ENCODE peak calls at places on chromosomes 16 and 17, in ten cellular contexts. One of them, this sample, is unnamed.

GRCh38 chr17:64028874-64029464 is 8.5 kb upstream of the ICAM2 start:
- DNase-seq in HFFc6: peak; percentile 58
- DNase-seq in mucosa of descending colon: peak; percentile 90
- DNase-seq in prostate gland: peak; percentile 26
- DNase-seq in colonic mucosa: peak; percentile 72
- DNase-seq in CD8-positive, alpha-beta T cell: peak; percentile 62
- DNase-seq in cardiac fibroblast: peak; percentile 76
- DNase-seq in GM23338: peak; percentile 82
- DNase-seq in cardiac muscle cell: peak; percentile 70
- DNase-seq in ascending aorta: no peak
- DNase-seq in this sample: peak; percentile 41

GRCh38 chr16:47065766-47066688 is 77.7 kb downstream of the NETO2 start:
- DNase-seq in HFFc6: no peak
- DNase-seq in mucosa of descending colon: no peak
- DNase-seq in prostate gland: no peak
- DNase-seq in colonic mucosa: no peak
- DNase-seq in CD8-positive, alpha-beta T cell: no peak
- DNase-seq in cardiac fibroblast: no peak
- DNase-seq in GM23338: no peak
- DNase-seq in cardiac muscle cell: no peak
- DNase-seq in ascending aorta: no peak
- DNase-seq in this sample: no peak

GRCh38 chr16:50280932-50281331 is 14.6 kb downstream of the ADCY7 start:
- DNase-seq in HFFc6: no peak
- DNase-seq in mucosa of descending colon: no peak
- DNase-seq in prostate gland: no peak
- DNase-seq in colonic mucosa: no peak
- DNase-seq in CD8-positive, alpha-beta T cell: no peak
- DNase-seq in cardiac fibroblast: no peak
- DNase-seq in GM23338: no peak
- DNase-seq in cardiac muscle cell: no peak
- DNase-seq in ascending aorta: no peak
- DNase-seq in this sample: no peak

GRCh38 chr17:78725448-78726021 is 56.5 kb downstream of the CYTH1 start:
- DNase-seq in HFFc6: no peak
- DNase-seq in mucosa of descending colon: no peak
- DNase-seq in prostate gland: no peak
- DNase-seq in colonic mucosa: no peak
- DNase-seq in CD8-positive, alpha-beta T cell: no peak
- DNase-seq in cardiac fibroblast: no peak
- DNase-seq in GM23338: no peak
- DNase-seq in cardiac muscle cell: no peak
- DNase-seq in ascending aorta: no peak
- DNase-seq in this sample: no peak

GRCh38 chr17:30476726-30477082 is 504 bp upstream of the GOSR1 start:
- DNase-seq in HFFc6: no peak
- DNase-seq in mucosa of descending colon: peak; percentile 4
- DNase-seq in prostate gland: no peak
- DNase-seq in colonic mucosa: no peak
- DNase-seq in CD8-positive, alpha-beta T cell: peak; percentile 11
- DNase-seq in cardiac fibroblast: no peak
- DNase-seq in GM23338: peak; percentile 58
- DNase-seq in cardiac muscle cell: peak; percentile 7
- DNase-seq in ascending aorta: no peak
- DNase-seq in this sample: peak; percentile 24

GRCh38 chr16:2429771-2430663 is 770 bp downstream of the CCNF start:
- DNase-seq in HFFc6: no peak
- DNase-seq in mucosa of descending colon: peak; percentile 22
- DNase-seq in prostate gland: peak; percentile 55
- DNase-seq in colonic mucosa: peak; percentile 45
- DNase-seq in CD8-positive, alpha-beta T cell: no peak
- DNase-seq in cardiac fibroblast: peak; percentile 40
- DNase-seq in GM23338: peak; percentile 51
- DNase-seq in cardiac muscle cell: peak; percentile 36
- DNase-seq in ascending aorta: no peak
- DNase-seq in this sample: no peak

GRCh38 chr17:31533546-31534155 is 142.2 kb downstream of the RAB11FIP4 start:
- DNase-seq in HFFc6: peak; percentile 61
- DNase-seq in mucosa of descending colon: no peak
- DNase-seq in prostate gland: no peak
- DNase-seq in colonic mucosa: no peak
- DNase-seq in CD8-positive, alpha-beta T cell: no peak
- DNase-seq in cardiac fibroblast: peak; percentile 76
- DNase-seq in GM23338: peak; percentile 82
- DNase-seq in cardiac muscle cell: peak; percentile 59
- DNase-seq in ascending aorta: no peak
- DNase-seq in this sample: no peak

GRCh38 chr17:37608369-37609169 is 649 bp downstream of the SYNRG start:
- DNase-seq in HFFc6: peak; percentile 9
- DNase-seq in mucosa of descending colon: no peak
- DNase-seq in prostate gland: peak; percentile 21
- DNase-seq in colonic mucosa: peak; percentile 38
- DNase-seq in CD8-positive, alpha-beta T cell: peak; percentile 19
- DNase-seq in cardiac fibroblast: peak; percentile 45
- DNase-seq in GM23338: peak; percentile 81
- DNase-seq in cardiac muscle cell: peak; percentile 85
- DNase-seq in ascending aorta: no peak
- DNase-seq in this sample: no peak

GRCh38 chr17:60630352-60630751 is 30.4 kb downstream of the PPM1D start:
- DNase-seq in HFFc6: no peak
- DNase-seq in mucosa of descending colon: no peak
- DNase-seq in prostate gland: peak; percentile 17
- DNase-seq in colonic mucosa: no peak
- DNase-seq in CD8-positive, alpha-beta T cell: no peak
- DNase-seq in cardiac fibroblast: peak; percentile 71
- DNase-seq in GM23338: no peak
- DNase-seq in cardiac muscle cell: no peak
- DNase-seq in ascending aorta: no peak
- DNase-seq in this sample: no peak

GRCh38 chr17:51258756-51259573 is 884 bp downstream of the MBTD1 start:
- DNase-seq in HFFc6: no peak
- DNase-seq in mucosa of descending colon: peak; percentile 38
- DNase-seq in prostate gland: peak; percentile 14
- DNase-seq in colonic mucosa: peak; percentile 55
- DNase-seq in CD8-positive, alpha-beta T cell: no peak
- DNase-seq in cardiac fibroblast: peak; percentile 53
- DNase-seq in GM23338: no peak
- DNase-seq in cardiac muscle cell: peak; percentile 59
- DNase-seq in ascending aorta: no peak
- DNase-seq in this sample: no peak

GRCh38 chr16:81863630-81864352 is 84.7 kb downstream of the PLCG2 start:
- DNase-seq in HFFc6: no peak
- DNase-seq in mucosa of descending colon: no peak
- DNase-seq in prostate gland: no peak
- DNase-seq in colonic mucosa: no peak
- DNase-seq in CD8-positive, alpha-beta T cell: no peak
- DNase-seq in cardiac fibroblast: no peak
- DNase-seq in GM23338: peak; percentile 58
- DNase-seq in cardiac muscle cell: peak; percentile 23
- DNase-seq in ascending aorta: no peak
- DNase-seq in this sample: no peak

GRCh38 chr17:75849304-75849695 is 5.1 kb upstream of the UNC13D start:
- DNase-seq in HFFc6: no peak
- DNase-seq in mucosa of descending colon: no peak
- DNase-seq in prostate gland: no peak
- DNase-seq in colonic mucosa: no peak
- DNase-seq in CD8-positive, alpha-beta T cell: no peak
- DNase-seq in cardiac fibroblast: no peak
- DNase-seq in GM23338: no peak
- DNase-seq in cardiac muscle cell: no peak
- DNase-seq in ascending aorta: no peak
- DNase-seq in this sample: no peak

GRCh38 chr16:20901441-20902112 is 1.0 kb downstream of the LYRM1 start:
- DNase-seq in HFFc6: peak; percentile 35
- DNase-seq in mucosa of descending colon: peak; percentile 62
- DNase-seq in prostate gland: peak; percentile 57
- DNase-seq in colonic mucosa: peak; percentile 65
- DNase-seq in CD8-positive, alpha-beta T cell: no peak
- DNase-seq in cardiac fibroblast: peak; percentile 75
- DNase-seq in GM23338: peak; percentile 56
- DNase-seq in cardiac muscle cell: peak; percentile 42
- DNase-seq in ascending aorta: no peak
- DNase-seq in this sample: peak; percentile 37

GRCh38 chr16:4261557-4262172 is 11.2 kb downstream of the TFAP4 start:
- DNase-seq in HFFc6: no peak
- DNase-seq in mucosa of descending colon: no peak
- DNase-seq in prostate gland: no peak
- DNase-seq in colonic mucosa: peak; percentile 36
- DNase-seq in CD8-positive, alpha-beta T cell: no peak
- DNase-seq in cardiac fibroblast: peak; percentile 36
- DNase-seq in GM23338: peak; percentile 86
- DNase-seq in cardiac muscle cell: peak; percentile 66
- DNase-seq in ascending aorta: no peak
- DNase-seq in this sample: no peak

GRCh38 chr16:58655215-58655596 is 25.6 kb upstream of the CNOT1 start:
- DNase-seq in HFFc6: no peak
- DNase-seq in mucosa of descending colon: peak; percentile 55
- DNase-seq in prostate gland: no peak
- DNase-seq in colonic mucosa: no peak
- DNase-seq in CD8-positive, alpha-beta T cell: no peak
- DNase-seq in cardiac fibroblast: no peak
- DNase-seq in GM23338: no peak
- DNase-seq in cardiac muscle cell: no peak
- DNase-seq in ascending aorta: no peak
- DNase-seq in this sample: no peak

GRCh38 chr17:46013127-46013501 is 14.1 kb downstream of the STH start:
- DNase-seq in HFFc6: no peak
- DNase-seq in mucosa of descending colon: no peak
- DNase-seq in prostate gland: no peak
- DNase-seq in colonic mucosa: no peak
- DNase-seq in CD8-positive, alpha-beta T cell: no peak
- DNase-seq in cardiac fibroblast: no peak
- DNase-seq in GM23338: no peak
- DNase-seq in cardiac muscle cell: no peak
- DNase-seq in ascending aorta: no peak
- DNase-seq in this sample: no peak

GRCh38 chr17:58329035-58329807 is 626 bp upstream of the TSPOAP1 start:
- DNase-seq in HFFc6: no peak
- DNase-seq in mucosa of descending colon: peak; percentile 44
- DNase-seq in prostate gland: no peak
- DNase-seq in colonic mucosa: no peak
- DNase-seq in CD8-positive, alpha-beta T cell: peak; percentile 68
- DNase-seq in cardiac fibroblast: no peak
- DNase-seq in GM23338: peak; percentile 77
- DNase-seq in cardiac muscle cell: peak; percentile 25
- DNase-seq in ascending aorta: peak; percentile 40
- DNase-seq in this sample: peak; percentile 75
- TF ChIP-seq CTCF in HFFc6: peak; percentile 58
- TF ChIP-seq CTCF in mucosa of descending colon: peak; percentile 14
- TF ChIP-seq CTCF in prostate gland: no peak
- TF ChIP-seq CTCF in colonic mucosa: no peak
- TF ChIP-seq CTCF in CD8-positive, alpha-beta T cell: peak; percentile 84
- TF ChIP-seq CTCF in cardiac fibroblast: peak; percentile 2
- TF ChIP-seq CTCF in GM23338: peak; percentile 48
- TF ChIP-seq CTCF in cardiac muscle cell: peak; percentile 36
- TF ChIP-seq CTCF in ascending aorta: no peak
- TF ChIP-seq CTCF in this sample: no peak

DNA sequence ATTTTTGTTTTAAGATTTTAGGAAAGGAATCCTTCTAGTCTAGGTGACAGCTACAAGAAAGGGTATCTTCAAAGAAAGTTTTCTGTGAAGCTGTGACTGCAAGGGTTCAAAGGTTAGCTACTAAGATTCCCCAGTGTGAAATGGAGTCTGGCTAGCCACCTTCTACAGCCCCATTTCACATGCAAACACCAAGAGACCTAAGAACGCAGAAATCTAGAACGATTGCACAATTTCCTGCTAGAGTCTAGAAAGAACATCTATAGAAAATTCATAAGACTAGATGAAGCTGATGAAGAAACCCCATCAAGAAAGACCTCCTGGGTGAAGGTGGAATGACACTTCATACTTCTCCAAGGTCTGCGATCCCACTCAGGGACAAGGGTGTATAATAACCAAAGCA is 77.1 kb downstream of the STX8 start:
- DNase-seq in HFFc6: no peak
- DNase-seq in mucosa of descending colon: no peak
- DNase-seq in prostate gland: no peak
- DNase-seq in colonic mucosa: no peak
- DNase-seq in CD8-positive, alpha-beta T cell: no peak
- DNase-seq in cardiac fibroblast: no peak
- DNase-seq in GM23338: no peak
- DNase-seq in cardiac muscle cell: no peak
- DNase-seq in ascending aorta: no peak
- DNase-seq in this sample: no peak
- TF ChIP-seq CTCF in HFFc6: no peak
- TF ChIP-seq CTCF in mucosa of descending colon: no peak
- TF ChIP-seq CTCF in prostate gland: no peak
- TF ChIP-seq CTCF in colonic mucosa: no peak
- TF ChIP-seq CTCF in CD8-positive, alpha-beta T cell: no peak
- TF ChIP-seq CTCF in cardiac fibroblast: no peak
- TF ChIP-seq CTCF in GM23338: no peak
- TF ChIP-seq CTCF in cardiac muscle cell: no peak
- TF ChIP-seq CTCF in ascending aorta: no peak
- TF ChIP-seq CTCF in this sample: no peak

DNA sequence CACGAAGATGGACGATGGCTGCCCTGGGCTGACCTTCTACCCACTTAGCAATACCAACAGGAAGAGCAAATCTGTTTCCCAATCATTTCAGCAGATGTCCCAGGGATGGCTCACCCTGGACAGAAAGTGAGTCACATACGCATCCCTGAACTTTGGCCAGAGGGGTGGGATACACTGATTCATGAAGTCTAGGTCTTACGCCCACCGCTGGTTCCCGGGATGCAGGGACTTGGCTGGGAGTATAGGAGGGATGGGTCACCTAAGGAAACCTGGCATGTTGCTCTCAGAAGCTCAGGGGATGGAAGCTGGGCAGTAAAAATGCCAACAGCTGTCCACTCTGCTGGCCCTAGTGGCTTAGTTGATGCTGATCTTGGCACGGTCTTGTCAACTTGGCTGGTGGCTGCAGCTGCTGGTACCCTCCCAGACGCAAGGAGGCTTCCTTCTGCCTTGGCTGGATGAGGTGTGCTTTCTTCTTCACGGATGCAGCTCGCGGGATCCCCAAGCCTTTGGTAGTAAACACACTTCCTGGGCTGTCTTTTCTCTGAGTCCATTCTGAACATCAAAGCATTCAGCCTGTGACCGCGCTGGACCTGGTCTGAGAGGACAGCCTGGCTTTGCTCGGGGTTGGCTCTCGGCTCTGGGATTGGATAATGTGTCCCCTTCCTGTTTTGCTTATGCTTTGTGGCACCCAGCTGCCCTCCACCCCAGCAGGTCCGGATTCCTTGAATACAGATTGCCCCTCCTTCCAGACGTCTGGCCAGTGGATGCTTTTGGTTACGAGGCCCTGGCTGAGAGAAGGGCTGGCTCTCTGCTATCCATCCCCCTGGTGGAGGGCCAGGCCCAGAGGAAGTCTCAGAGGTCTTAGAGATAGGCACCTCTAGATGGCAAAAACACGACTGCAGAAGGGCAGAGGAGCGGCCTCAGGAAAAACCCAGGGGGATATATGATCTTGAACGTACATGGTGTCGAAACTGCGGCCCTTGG is 71.5 kb downstream of the RAP1GAP2 start:
- DNase-seq in HFFc6: peak; percentile 68
- DNase-seq in mucosa of descending colon: no peak
- DNase-seq in prostate gland: no peak
- DNase-seq in colonic mucosa: no peak
- DNase-seq in CD8-positive, alpha-beta T cell: no peak
- DNase-seq in cardiac fibroblast: peak; percentile 52
- DNase-seq in GM23338: peak; percentile 90
- DNase-seq in cardiac muscle cell: no peak
- DNase-seq in ascending aorta: no peak
- DNase-seq in this sample: no peak
- TF ChIP-seq CTCF in HFFc6: peak; percentile 10
- TF ChIP-seq CTCF in mucosa of descending colon: no peak
- TF ChIP-seq CTCF in prostate gland: no peak
- TF ChIP-seq CTCF in colonic mucosa: no peak
- TF ChIP-seq CTCF in CD8-positive, alpha-beta T cell: no peak
- TF ChIP-seq CTCF in cardiac fibroblast: no peak
- TF ChIP-seq CTCF in GM23338: peak; percentile 44
- TF ChIP-seq CTCF in cardiac muscle cell: peak; percentile 15
- TF ChIP-seq CTCF in ascending aorta: no peak
- TF ChIP-seq CTCF in this sample: no peak

GRCh38 chr16:85894266-85894665 is 4.7 kb upstream of the IRF8 start:
- DNase-seq in HFFc6: no peak
- DNase-seq in mucosa of descending colon: peak; percentile 69
- DNase-seq in prostate gland: no peak
- DNase-seq in colonic mucosa: peak; percentile 65
- DNase-seq in CD8-positive, alpha-beta T cell: no peak
- DNase-seq in cardiac fibroblast: no peak
- DNase-seq in GM23338: peak; percentile 45
- DNase-seq in cardiac muscle cell: no peak
- DNase-seq in ascending aorta: no peak
- DNase-seq in this sample: no peak
- TF ChIP-seq CTCF in HFFc6: no peak
- TF ChIP-seq CTCF in mucosa of descending colon: no peak
- TF ChIP-seq CTCF in prostate gland: no peak
- TF ChIP-seq CTCF in colonic mucosa: peak; percentile 23
- TF ChIP-seq CTCF in CD8-positive, alpha-beta T cell: no peak
- TF ChIP-seq CTCF in cardiac fibroblast: no peak
- TF ChIP-seq CTCF in GM23338: peak; percentile 26
- TF ChIP-seq CTCF in cardiac muscle cell: no peak
- TF ChIP-seq CTCF in ascending aorta: no peak
- TF ChIP-seq CTCF in this sample: no peak

This sample was measured in activated B cell treated with CpG ODN at 0.5 μM for 24 hours.